ENCODE peak calls at places on chromosomes 13 and 19, in seven cellular contexts. One of them, this sample, is unnamed.

GRCh38 chr13:113669231-113669870 is 2.3 kb downstream of the GRK1 start:
- DNase-seq in stimulated activated CD4-positive, alpha-beta T cell treated with anti-CD3 and anti-CD28 coated beads, Interleukin-1b, Interleukin-23, amount 100 ng/mL, for 1 hour: no peak
- DNase-seq in mammary epithelial cell: no peak
- DNase-seq in T-helper 1 cell: no peak
- DNase-seq in AG08396: no peak
- DNase-seq in activated T-cell treated with anti-CD3 and anti-CD28 coated beads, Interleukin-2, amount 50 U/mL, for 48 hours: no peak
- DNase-seq in NCI-H1436: no peak
- DNase-seq in this sample: no peak

GRCh38 chr13:93963266-93964131 is 516.0 kb downstream of the DCT start:
- DNase-seq in stimulated activated CD4-positive, alpha-beta T cell treated with anti-CD3 and anti-CD28 coated beads, Interleukin-1b, Interleukin-23, amount 100 ng/mL, for 1 hour: no peak
- DNase-seq in mammary epithelial cell: no peak
- DNase-seq in T-helper 1 cell: no peak
- DNase-seq in AG08396: no peak
- DNase-seq in activated T-cell treated with anti-CD3 and anti-CD28 coated beads, Interleukin-2, amount 50 U/mL, for 48 hours: no peak
- DNase-seq in NCI-H1436: no peak
- DNase-seq in this sample: peak

GRCh38 chr13:25732146-25732865 is 319.5 kb downstream of the SHISA2 start:
- DNase-seq in stimulated activated CD4-positive, alpha-beta T cell treated with anti-CD3 and anti-CD28 coated beads, Interleukin-1b, Interleukin-23, amount 100 ng/mL, for 1 hour: no peak
- DNase-seq in mammary epithelial cell: peak
- DNase-seq in T-helper 1 cell: no peak
- DNase-seq in AG08396: no peak
- DNase-seq in activated T-cell treated with anti-CD3 and anti-CD28 coated beads, Interleukin-2, amount 50 U/mL, for 48 hours: no peak
- DNase-seq in NCI-H1436: no peak
- DNase-seq in this sample: peak

GRCh38 chr13:63741029-63741813 is 2325.6 kb upstream of the PCDH20 start:
- DNase-seq in stimulated activated CD4-positive, alpha-beta T cell treated with anti-CD3 and anti-CD28 coated beads, Interleukin-1b, Interleukin-23, amount 100 ng/mL, for 1 hour: no peak
- DNase-seq in mammary epithelial cell: no peak
- DNase-seq in T-helper 1 cell: no peak
- DNase-seq in AG08396: no peak
- DNase-seq in activated T-cell treated with anti-CD3 and anti-CD28 coated beads, Interleukin-2, amount 50 U/mL, for 48 hours: no peak
- DNase-seq in NCI-H1436: no peak
- DNase-seq in this sample: no peak

GRCh38 chr19:50776131-50776530 is 5.9 kb downstream of the GPR32 start:
- DNase-seq in stimulated activated CD4-positive, alpha-beta T cell treated with anti-CD3 and anti-CD28 coated beads, Interleukin-1b, Interleukin-23, amount 100 ng/mL, for 1 hour: no peak
- DNase-seq in mammary epithelial cell: no peak
- DNase-seq in T-helper 1 cell: no peak
- DNase-seq in AG08396: no peak
- DNase-seq in activated T-cell treated with anti-CD3 and anti-CD28 coated beads, Interleukin-2, amount 50 U/mL, for 48 hours: no peak
- DNase-seq in NCI-H1436: no peak
- DNase-seq in this sample: no peak

GRCh38 chr13:85473144-85473543 is 326.1 kb downstream of the SLITRK6 start:
- DNase-seq in stimulated activated CD4-positive, alpha-beta T cell treated with anti-CD3 and anti-CD28 coated beads, Interleukin-1b, Interleukin-23, amount 100 ng/mL, for 1 hour: no peak
- DNase-seq in mammary epithelial cell: no peak
- DNase-seq in T-helper 1 cell: no peak
- DNase-seq in AG08396: no peak
- DNase-seq in activated T-cell treated with anti-CD3 and anti-CD28 coated beads, Interleukin-2, amount 50 U/mL, for 48 hours: no peak
- DNase-seq in NCI-H1436: no peak
- DNase-seq in this sample: no peak

GRCh38 chr13:113974304-113975281 is 717 bp upstream of the C13orf46 start:
- DNase-seq in stimulated activated CD4-positive, alpha-beta T cell treated with anti-CD3 and anti-CD28 coated beads, Interleukin-1b, Interleukin-23, amount 100 ng/mL, for 1 hour: no peak
- DNase-seq in mammary epithelial cell: no peak
- DNase-seq in T-helper 1 cell: no peak
- DNase-seq in AG08396: no peak
- DNase-seq in activated T-cell treated with anti-CD3 and anti-CD28 coated beads, Interleukin-2, amount 50 U/mL, for 48 hours: no peak
- DNase-seq in NCI-H1436: no peak
- DNase-seq in this sample: no peak

GRCh38 chr19:2337329-2337707 is 8.8 kb downstream of the SPPL2B start:
- DNase-seq in stimulated activated CD4-positive, alpha-beta T cell treated with anti-CD3 and anti-CD28 coated beads, Interleukin-1b, Interleukin-23, amount 100 ng/mL, for 1 hour: no peak
- DNase-seq in mammary epithelial cell: no peak
- DNase-seq in T-helper 1 cell: no peak
- DNase-seq in AG08396: no peak
- DNase-seq in activated T-cell treated with anti-CD3 and anti-CD28 coated beads, Interleukin-2, amount 50 U/mL, for 48 hours: no peak
- DNase-seq in NCI-H1436: no peak
- DNase-seq in this sample: no peak

GRCh38 chr19:33465371-33465770 is 56.2 kb downstream of the PEPD start:
- DNase-seq in stimulated activated CD4-positive, alpha-beta T cell treated with anti-CD3 and anti-CD28 coated beads, Interleukin-1b, Interleukin-23, amount 100 ng/mL, for 1 hour: no peak
- DNase-seq in mammary epithelial cell: no peak
- DNase-seq in T-helper 1 cell: no peak
- DNase-seq in AG08396: no peak
- DNase-seq in activated T-cell treated with anti-CD3 and anti-CD28 coated beads, Interleukin-2, amount 50 U/mL, for 48 hours: no peak
- DNase-seq in NCI-H1436: no peak
- DNase-seq in this sample: no peak

GRCh38 chr13:27541386-27541785 is 78.9 kb downstream of the LNX2 start:
- DNase-seq in stimulated activated CD4-positive, alpha-beta T cell treated with anti-CD3 and anti-CD28 coated beads, Interleukin-1b, Interleukin-23, amount 100 ng/mL, for 1 hour: no peak
- DNase-seq in mammary epithelial cell: no peak
- DNase-seq in T-helper 1 cell: no peak
- DNase-seq in AG08396: no peak
- DNase-seq in activated T-cell treated with anti-CD3 and anti-CD28 coated beads, Interleukin-2, amount 50 U/mL, for 48 hours: no peak
- DNase-seq in NCI-H1436: no peak
- DNase-seq in this sample: no peak

GRCh38 chr13:56975647-56976046 is 165.1 kb upstream of the PRR20A start:
- DNase-seq in stimulated activated CD4-positive, alpha-beta T cell treated with anti-CD3 and anti-CD28 coated beads, Interleukin-1b, Interleukin-23, amount 100 ng/mL, for 1 hour: no peak
- DNase-seq in mammary epithelial cell: no peak
- DNase-seq in T-helper 1 cell: no peak
- DNase-seq in AG08396: no peak
- DNase-seq in activated T-cell treated with anti-CD3 and anti-CD28 coated beads, Interleukin-2, amount 50 U/mL, for 48 hours: no peak
- DNase-seq in NCI-H1436: no peak
- DNase-seq in this sample: no peak

GRCh38 chr13:49652691-49653305 is 24.5 kb downstream of the ARL11 start:
- DNase-seq in stimulated activated CD4-positive, alpha-beta T cell treated with anti-CD3 and anti-CD28 coated beads, Interleukin-1b, Interleukin-23, amount 100 ng/mL, for 1 hour: no peak
- DNase-seq in mammary epithelial cell: no peak
- DNase-seq in T-helper 1 cell: no peak
- DNase-seq in AG08396: peak
- DNase-seq in activated T-cell treated with anti-CD3 and anti-CD28 coated beads, Interleukin-2, amount 50 U/mL, for 48 hours: peak
- DNase-seq in NCI-H1436: no peak
- DNase-seq in this sample: peak

GRCh38 chr13:20140487-20140886 is 20.4 kb downstream of the GJA3 start:
- DNase-seq in stimulated activated CD4-positive, alpha-beta T cell treated with anti-CD3 and anti-CD28 coated beads, Interleukin-1b, Interleukin-23, amount 100 ng/mL, for 1 hour: no peak
- DNase-seq in mammary epithelial cell: no peak
- DNase-seq in T-helper 1 cell: no peak
- DNase-seq in AG08396: no peak
- DNase-seq in activated T-cell treated with anti-CD3 and anti-CD28 coated beads, Interleukin-2, amount 50 U/mL, for 48 hours: no peak
- DNase-seq in NCI-H1436: no peak
- DNase-seq in this sample: no peak

GRCh38 chr19:3849092-3849491 is 19.7 kb downstream of the ZFR2 start:
- DNase-seq in stimulated activated CD4-positive, alpha-beta T cell treated with anti-CD3 and anti-CD28 coated beads, Interleukin-1b, Interleukin-23, amount 100 ng/mL, for 1 hour: peak
- DNase-seq in mammary epithelial cell: peak
- DNase-seq in T-helper 1 cell: peak
- DNase-seq in AG08396: no peak
- DNase-seq in activated T-cell treated with anti-CD3 and anti-CD28 coated beads, Interleukin-2, amount 50 U/mL, for 48 hours: peak
- DNase-seq in NCI-H1436: peak
- DNase-seq in this sample: peak

GRCh38 chr19:51571599-51571998 is 516 bp downstream of the ZNF175 start:
- DNase-seq in stimulated activated CD4-positive, alpha-beta T cell treated with anti-CD3 and anti-CD28 coated beads, Interleukin-1b, Interleukin-23, amount 100 ng/mL, for 1 hour: no peak
- DNase-seq in mammary epithelial cell: no peak
- DNase-seq in T-helper 1 cell: no peak
- DNase-seq in AG08396: no peak
- DNase-seq in activated T-cell treated with anti-CD3 and anti-CD28 coated beads, Interleukin-2, amount 50 U/mL, for 48 hours: no peak
- DNase-seq in NCI-H1436: no peak
- DNase-seq in this sample: peak

GRCh38 chr19:45881082-45881908 is 4.6 kb downstream of the IRF2BP1 start:
- DNase-seq in stimulated activated CD4-positive, alpha-beta T cell treated with anti-CD3 and anti-CD28 coated beads, Interleukin-1b, Interleukin-23, amount 100 ng/mL, for 1 hour: no peak
- DNase-seq in mammary epithelial cell: no peak
- DNase-seq in T-helper 1 cell: no peak
- DNase-seq in AG08396: no peak
- DNase-seq in activated T-cell treated with anti-CD3 and anti-CD28 coated beads, Interleukin-2, amount 50 U/mL, for 48 hours: no peak
- DNase-seq in NCI-H1436: no peak
- DNase-seq in this sample: no peak

GRCh38 chr19:10286803-10287737 is at the start of gene ICAM4:
- DNase-seq in stimulated activated CD4-positive, alpha-beta T cell treated with anti-CD3 and anti-CD28 coated beads, Interleukin-1b, Interleukin-23, amount 100 ng/mL, for 1 hour: no peak
- DNase-seq in mammary epithelial cell: no peak
- DNase-seq in T-helper 1 cell: no peak
- DNase-seq in AG08396: peak
- DNase-seq in activated T-cell treated with anti-CD3 and anti-CD28 coated beads, Interleukin-2, amount 50 U/mL, for 48 hours: peak
- DNase-seq in NCI-H1436: no peak
- DNase-seq in this sample: peak

GRCh38 chr19:51327066-51327985 is 14.6 kb downstream of the VSIG10L start:
- DNase-seq in stimulated activated CD4-positive, alpha-beta T cell treated with anti-CD3 and anti-CD28 coated beads, Interleukin-1b, Interleukin-23, amount 100 ng/mL, for 1 hour: peak
- DNase-seq in mammary epithelial cell: peak
- DNase-seq in T-helper 1 cell: peak
- DNase-seq in AG08396: peak
- DNase-seq in activated T-cell treated with anti-CD3 and anti-CD28 coated beads, Interleukin-2, amount 50 U/mL, for 48 hours: peak
- DNase-seq in NCI-H1436: no peak
- DNase-seq in this sample: peak

GRCh38 chr19:53989600-53990533 is 1.6 kb upstream of the CACNG6 start:
- DNase-seq in stimulated activated CD4-positive, alpha-beta T cell treated with anti-CD3 and anti-CD28 coated beads, Interleukin-1b, Interleukin-23, amount 100 ng/mL, for 1 hour: no peak
- DNase-seq in mammary epithelial cell: no peak
- DNase-seq in T-helper 1 cell: no peak
- DNase-seq in AG08396: no peak
- DNase-seq in activated T-cell treated with anti-CD3 and anti-CD28 coated beads, Interleukin-2, amount 50 U/mL, for 48 hours: no peak
- DNase-seq in NCI-H1436: no peak
- DNase-seq in this sample: peak

GRCh38 chr13:51532736-51533197 is 51.5 kb upstream of the WDFY2 start:
- DNase-seq in stimulated activated CD4-positive, alpha-beta T cell treated with anti-CD3 and anti-CD28 coated beads, Interleukin-1b, Interleukin-23, amount 100 ng/mL, for 1 hour: no peak
- DNase-seq in mammary epithelial cell: no peak
- DNase-seq in T-helper 1 cell: no peak
- DNase-seq in AG08396: no peak
- DNase-seq in activated T-cell treated with anti-CD3 and anti-CD28 coated beads, Interleukin-2, amount 50 U/mL, for 48 hours: no peak
- DNase-seq in NCI-H1436: no peak
- DNase-seq in this sample: no peak

GRCh38 chr19:38877781-38878574 is at the start of gene RINL:
- DNase-seq in stimulated activated CD4-positive, alpha-beta T cell treated with anti-CD3 and anti-CD28 coated beads, Interleukin-1b, Interleukin-23, amount 100 ng/mL, for 1 hour: peak
- DNase-seq in mammary epithelial cell: no peak
- DNase-seq in T-helper 1 cell: peak
- DNase-seq in AG08396: no peak
- DNase-seq in activated T-cell treated with anti-CD3 and anti-CD28 coated beads, Interleukin-2, amount 50 U/mL, for 48 hours: peak
- DNase-seq in NCI-H1436: peak
- DNase-seq in this sample: no peak

GRCh38 chr19:50203281-50204080 is at the start of gene MYH14:
- DNase-seq in stimulated activated CD4-positive, alpha-beta T cell treated with anti-CD3 and anti-CD28 coated beads, Interleukin-1b, Interleukin-23, amount 100 ng/mL, for 1 hour: no peak
- DNase-seq in mammary epithelial cell: no peak
- DNase-seq in T-helper 1 cell: no peak
- DNase-seq in AG08396: peak
- DNase-seq in activated T-cell treated with anti-CD3 and anti-CD28 coated beads, Interleukin-2, amount 50 U/mL, for 48 hours: peak
- DNase-seq in NCI-H1436: peak
- DNase-seq in this sample: peak

GRCh38 chr13:44459674-44460073 is 86.0 kb downstream of the SERP2 start:
- DNase-seq in stimulated activated CD4-positive, alpha-beta T cell treated with anti-CD3 and anti-CD28 coated beads, Interleukin-1b, Interleukin-23, amount 100 ng/mL, for 1 hour: no peak
- DNase-seq in mammary epithelial cell: no peak
- DNase-seq in T-helper 1 cell: no peak
- DNase-seq in AG08396: no peak
- DNase-seq in activated T-cell treated with anti-CD3 and anti-CD28 coated beads, Interleukin-2, amount 50 U/mL, for 48 hours: no peak
- DNase-seq in NCI-H1436: no peak
- DNase-seq in this sample: no peak

GRCh38 chr19:28961772-28962500 is 251.0 kb downstream of the UQCRFS1 start:
- DNase-seq in stimulated activated CD4-positive, alpha-beta T cell treated with anti-CD3 and anti-CD28 coated beads, Interleukin-1b, Interleukin-23, amount 100 ng/mL, for 1 hour: no peak
- DNase-seq in mammary epithelial cell: no peak
- DNase-seq in T-helper 1 cell: no peak
- DNase-seq in AG08396: peak
- DNase-seq in activated T-cell treated with anti-CD3 and anti-CD28 coated beads, Interleukin-2, amount 50 U/mL, for 48 hours: no peak
- DNase-seq in NCI-H1436: no peak
- DNase-seq in this sample: no peak

GRCh38 chr13:59061621-59062020 is 1102.1 kb downstream of the DIAPH3 start:
- DNase-seq in stimulated activated CD4-positive, alpha-beta T cell treated with anti-CD3 and anti-CD28 coated beads, Interleukin-1b, Interleukin-23, amount 100 ng/mL, for 1 hour: no peak
- DNase-seq in mammary epithelial cell: no peak
- DNase-seq in T-helper 1 cell: no peak
- DNase-seq in AG08396: no peak
- DNase-seq in activated T-cell treated with anti-CD3 and anti-CD28 coated beads, Interleukin-2, amount 50 U/mL, for 48 hours: no peak
- DNase-seq in NCI-H1436: no peak
- DNase-seq in this sample: no peak

GRCh38 chr13:98275711-98276171 is 98.7 kb upstream of the RNF113B start:
- DNase-seq in stimulated activated CD4-positive, alpha-beta T cell treated with anti-CD3 and anti-CD28 coated beads, Interleukin-1b, Interleukin-23, amount 100 ng/mL, for 1 hour: no peak
- DNase-seq in mammary epithelial cell: no peak
- DNase-seq in T-helper 1 cell: no peak
- DNase-seq in AG08396: no peak
- DNase-seq in activated T-cell treated with anti-CD3 and anti-CD28 coated beads, Interleukin-2, amount 50 U/mL, for 48 hours: no peak
- DNase-seq in NCI-H1436: no peak
- DNase-seq in this sample: no peak

GRCh38 chr13:75762066-75762937 is 126.2 kb downstream of the LMO7 start:
- DNase-seq in stimulated activated CD4-positive, alpha-beta T cell treated with anti-CD3 and anti-CD28 coated beads, Interleukin-1b, Interleukin-23, amount 100 ng/mL, for 1 hour: no peak
- DNase-seq in mammary epithelial cell: peak
- DNase-seq in T-helper 1 cell: no peak
- DNase-seq in AG08396: no peak
- DNase-seq in activated T-cell treated with anti-CD3 and anti-CD28 coated beads, Interleukin-2, amount 50 U/mL, for 48 hours: peak
- DNase-seq in NCI-H1436: no peak
- DNase-seq in this sample: no peak

GRCh38 chr13:49238621-49239020 is 9.1 kb upstream of the CDADC1 start:
- DNase-seq in stimulated activated CD4-positive, alpha-beta T cell treated with anti-CD3 and anti-CD28 coated beads, Interleukin-1b, Interleukin-23, amount 100 ng/mL, for 1 hour: no peak
- DNase-seq in mammary epithelial cell: no peak
- DNase-seq in T-helper 1 cell: no peak
- DNase-seq in AG08396: no peak
- DNase-seq in activated T-cell treated with anti-CD3 and anti-CD28 coated beads, Interleukin-2, amount 50 U/mL, for 48 hours: no peak
- DNase-seq in NCI-H1436: no peak
- DNase-seq in this sample: no peak

GRCh38 chr13:49914947-49915346 is 21.2 kb downstream of the SPRYD7 start:
- DNase-seq in stimulated activated CD4-positive, alpha-beta T cell treated with anti-CD3 and anti-CD28 coated beads, Interleukin-1b, Interleukin-23, amount 100 ng/mL, for 1 hour: no peak
- DNase-seq in mammary epithelial cell: no peak
- DNase-seq in T-helper 1 cell: no peak
- DNase-seq in AG08396: no peak
- DNase-seq in activated T-cell treated with anti-CD3 and anti-CD28 coated beads, Interleukin-2, amount 50 U/mL, for 48 hours: no peak
- DNase-seq in NCI-H1436: no peak
- DNase-seq in this sample: no peak

GRCh38 chr19:43983912-43984686 is at the start of gene ZNF155:
- DNase-seq in stimulated activated CD4-positive, alpha-beta T cell treated with anti-CD3 and anti-CD28 coated beads, Interleukin-1b, Interleukin-23, amount 100 ng/mL, for 1 hour: peak
- DNase-seq in mammary epithelial cell: peak
- DNase-seq in T-helper 1 cell: peak
- DNase-seq in AG08396: peak
- DNase-seq in activated T-cell treated with anti-CD3 and anti-CD28 coated beads, Interleukin-2, amount 50 U/mL, for 48 hours: peak
- DNase-seq in NCI-H1436: peak
- DNase-seq in this sample: peak

GRCh38 chr19:4493929-4494690 is 22.0 kb downstream of the HDGFL2 start:
- DNase-seq in stimulated activated CD4-positive, alpha-beta T cell treated with anti-CD3 and anti-CD28 coated beads, Interleukin-1b, Interleukin-23, amount 100 ng/mL, for 1 hour: no peak
- DNase-seq in mammary epithelial cell: no peak
- DNase-seq in T-helper 1 cell: no peak
- DNase-seq in AG08396: no peak
- DNase-seq in activated T-cell treated with anti-CD3 and anti-CD28 coated beads, Interleukin-2, amount 50 U/mL, for 48 hours: no peak
- DNase-seq in NCI-H1436: no peak
- DNase-seq in this sample: no peak

GRCh38 chr13:70568571-70568970 is 460.3 kb upstream of the KLHL1 start:
- DNase-seq in stimulated activated CD4-positive, alpha-beta T cell treated with anti-CD3 and anti-CD28 coated beads, Interleukin-1b, Interleukin-23, amount 100 ng/mL, for 1 hour: no peak
- DNase-seq in mammary epithelial cell: peak
- DNase-seq in T-helper 1 cell: no peak
- DNase-seq in AG08396: peak
- DNase-seq in activated T-cell treated with anti-CD3 and anti-CD28 coated beads, Interleukin-2, amount 50 U/mL, for 48 hours: no peak
- DNase-seq in NCI-H1436: peak
- DNase-seq in this sample: peak

GRCh38 chr19:53246498-53246897 is 8.2 kb downstream of the ZNF677 start:
- DNase-seq in stimulated activated CD4-positive, alpha-beta T cell treated with anti-CD3 and anti-CD28 coated beads, Interleukin-1b, Interleukin-23, amount 100 ng/mL, for 1 hour: no peak
- DNase-seq in mammary epithelial cell: no peak
- DNase-seq in T-helper 1 cell: no peak
- DNase-seq in AG08396: no peak
- DNase-seq in activated T-cell treated with anti-CD3 and anti-CD28 coated beads, Interleukin-2, amount 50 U/mL, for 48 hours: no peak
- DNase-seq in NCI-H1436: no peak
- DNase-seq in this sample: no peak

GRCh38 chr13:35621989-35622388 is 145.5 kb upstream of the MAB21L1 start:
- DNase-seq in stimulated activated CD4-positive, alpha-beta T cell treated with anti-CD3 and anti-CD28 coated beads, Interleukin-1b, Interleukin-23, amount 100 ng/mL, for 1 hour: no peak
- DNase-seq in mammary epithelial cell: peak
- DNase-seq in T-helper 1 cell: no peak
- DNase-seq in AG08396: no peak
- DNase-seq in activated T-cell treated with anti-CD3 and anti-CD28 coated beads, Interleukin-2, amount 50 U/mL, for 48 hours: no peak
- DNase-seq in NCI-H1436: no peak
- DNase-seq in this sample: peak

GRCh38 chr13:64446372-64446771 is 2783.8 kb downstream of the PCDH9 start:
- DNase-seq in stimulated activated CD4-positive, alpha-beta T cell treated with anti-CD3 and anti-CD28 coated beads, Interleukin-1b, Interleukin-23, amount 100 ng/mL, for 1 hour: no peak
- DNase-seq in mammary epithelial cell: no peak
- DNase-seq in T-helper 1 cell: no peak
- DNase-seq in AG08396: no peak
- DNase-seq in activated T-cell treated with anti-CD3 and anti-CD28 coated beads, Interleukin-2, amount 50 U/mL, for 48 hours: no peak
- DNase-seq in NCI-H1436: no peak
- DNase-seq in this sample: no peak

This sample was measured in Daoy.